ENCODE peak calls at places on chromosomes 1 and 21, in eight cellular contexts. S is IMR-90, J is erythroblast, L is esophagus muscularis mucosa, N is uterus, Y is heart left ventricle, U is A549, K is lower leg skin. F is an unnamed sample.

GRCh38 chr1:67524143-67525052 is 94.2 kb upstream of the SERBP1 start:
- DNase-seq in S (no peak), J (no peak), L (no peak), N (no peak), Y (no peak), U (no peak), K (peak), F (no peak)

GRCh38 chr1:236282159-236282716 is 480 bp upstream of the ERO1B start:
- DNase-seq in S (no peak), J (no peak), L (no peak), N (no peak), Y (no peak), U (no peak), K (peak), F (no peak)

GRCh38 chr1:61183471-61184034 is 101.2 kb downstream of the NFIA start:
- DNase-seq in S (peak), J (no peak), L (no peak), N (peak), Y (no peak), U (peak), K (no peak), F (peak)

GRCh38 chr1:214002060-214002459 is 14.3 kb downstream of the PROX1 start:
- DNase-seq in S (no peak), J (no peak), L (peak), N (no peak), Y (no peak), U (no peak), K (no peak), F (no peak)

GRCh38 chr21:36566606-36567005 is 86.7 kb upstream of the CLDN14 start:
- DNase-seq in S (no peak), J (no peak), L (no peak), N (no peak), Y (no peak), U (no peak), K (no peak), F (no peak)

GRCh38 chr1:37317870-37318431 is 156.4 kb upstream of the ZC3H12A start:
- DNase-seq in S (no peak), J (no peak), L (no peak), N (no peak), Y (no peak), U (no peak), K (no peak), F (no peak)

GRCh38 chr1:85580046-85580411 is 532 bp upstream of the CCN1 start:
- DNase-seq in S (peak), J (peak), L (peak), N (no peak), Y (no peak), U (peak), K (no peak), F (peak)

GRCh38 chr1:241551759-241552638 is 19.8 kb downstream of the KMO start:
- DNase-seq in S (peak), J (peak), L (no peak), N (no peak), Y (no peak), U (no peak), K (peak), F (peak)

GRCh38 chr1:33763406-33763805 is 100.5 kb upstream of the HMGB4 start:
- DNase-seq in S (peak), J (no peak), L (no peak), N (no peak), Y (no peak), U (no peak), K (no peak), F (peak)

GRCh38 chr1:109786107-109786470 is 22.4 kb upstream of the EPS8L3 start:
- DNase-seq in S (no peak), J (no peak), L (no peak), N (no peak), Y (no peak), U (no peak), K (no peak), F (peak)

GRCh38 chr1:169107673-169108160 is 1.2 kb downstream of the ATP1B1 start:
- DNase-seq in S (peak), J (peak), L (no peak), N (no peak), Y (no peak), U (peak), K (no peak), F (peak)

GRCh38 chr21:37257526-37257966 is 9.6 kb downstream of the VPS26C start:
- DNase-seq in S (peak), J (peak), L (peak), N (peak), Y (no peak), U (peak), K (no peak), F (no peak)

GRCh38 chr1:240737268-240737667 is 125.3 kb upstream of the GREM2 start:
- DNase-seq in S (peak), J (no peak), L (no peak), N (no peak), Y (no peak), U (no peak), K (no peak), F (no peak)

GRCh38 chr21:45517249-45518065 is 24.8 kb downstream of the SLC19A1 start:
- DNase-seq in S (no peak), J (no peak), L (no peak), N (no peak), Y (peak), U (no peak), K (no peak), F (no peak)

GRCh38 chr1:8239039-8239305 is 78.9 kb upstream of the SLC45A1 start:
- DNase-seq in S (peak), J (no peak), L (no peak), N (peak), Y (no peak), U (peak), K (peak), F (peak)

GRCh38 chr1:150621497-150622113 is 7.8 kb downstream of the ENSA start:
- DNase-seq in S (peak), J (peak), L (peak), N (peak), Y (no peak), U (peak), K (no peak), F (peak)

GRCh38 chr21:28636988-28637691 is 355.5 kb downstream of the LTN1 start:
- DNase-seq in S (peak), J (no peak), L (no peak), N (no peak), Y (no peak), U (peak), K (no peak), F (no peak)

GRCh38 chr1:55262822-55263221 is 47.7 kb upstream of the USP24 start:
- DNase-seq in S (peak), J (peak), L (no peak), N (no peak), Y (no peak), U (no peak), K (no peak), F (no peak)

GRCh38 chr21:26563977-26564503 is 9.0 kb downstream of the CYYR1 start:
- DNase-seq in S (no peak), J (no peak), L (no peak), N (no peak), Y (no peak), U (no peak), K (no peak), F (no peak)

GRCh38 chr1:67281246-67281645 is 26.4 kb upstream of the IL12RB2 start:
- DNase-seq in S (no peak), J (no peak), L (no peak), N (no peak), Y (no peak), U (no peak), K (no peak), F (no peak)

GRCh38 chr1:117215019-117215418 is 4.3 kb upstream of the VTCN1 start:
- DNase-seq in S (no peak), J (no peak), L (no peak), N (no peak), Y (no peak), U (no peak), K (no peak), F (no peak)

GRCh38 chr21:34319585-34319984 is 44.2 kb upstream of the KCNE2 start:
- DNase-seq in S (no peak), J (no peak), L (no peak), N (no peak), Y (no peak), U (no peak), K (no peak), F (no peak)

GRCh38 chr1:156050376-156050775 is 3.2 kb downstream of the UBQLN4 start:
- DNase-seq in S (no peak), J (no peak), L (no peak), N (no peak), Y (peak), U (no peak), K (no peak), F (peak)

GRCh38 chr1:64417828-64418227 is 52.1 kb upstream of the CACHD1 start:
- DNase-seq in S (no peak), J (no peak), L (no peak), N (no peak), Y (no peak), U (no peak), K (no peak), F (no peak)

GRCh38 chr1:109240158-109241152 is 8.9 kb upstream of the CELSR2 start:
- DNase-seq in S (peak), J (peak), L (peak), N (peak), Y (peak), U (no peak), K (peak), F (no peak)

GRCh38 chr1:227775841-227776240 is 39.6 kb upstream of the PRSS38 start:
- DNase-seq in S (no peak), J (no peak), L (no peak), N (no peak), Y (no peak), U (no peak), K (no peak), F (no peak)

GRCh38 chr1:157189096-157189495 is 50.9 kb upstream of the ETV3 start:
- DNase-seq in S (no peak), J (no peak), L (no peak), N (no peak), Y (no peak), U (no peak), K (no peak), F (no peak)

GRCh38 chr1:217919683-217920502 is 288.7 kb downstream of the SPATA17 start:
- DNase-seq in S (no peak), J (no peak), L (no peak), N (no peak), Y (no peak), U (no peak), K (no peak), F (no peak)

GRCh38 chr21:35149698-35150097 is 100.6 kb upstream of the RUNX1 start:
- DNase-seq in S (peak), J (no peak), L (no peak), N (no peak), Y (no peak), U (no peak), K (no peak), F (no peak)

GRCh38 chr1:116711061-116711582 is 43.1 kb upstream of the CD2 start:
- DNase-seq in S (no peak), J (peak), L (no peak), N (no peak), Y (no peak), U (no peak), K (no peak), F (no peak)

GRCh38 chr1:193614817-193615216 is 428.4 kb upstream of the B3GALT2 start:
- DNase-seq in S (peak), J (peak), L (no peak), N (no peak), Y (no peak), U (peak), K (no peak), F (no peak)

GRCh38 chr21:43786423-43787179 is 2.8 kb upstream of the RRP1 start:
- DNase-seq in S (no peak), J (peak), L (no peak), N (no peak), Y (no peak), U (no peak), K (no peak), F (no peak)

GRCh38 chr21:43787180-43787533 is 2.2 kb upstream of the RRP1 start:
- DNase-seq in S (no peak), J (no peak), L (no peak), N (no peak), Y (no peak), U (no peak), K (no peak), F (no peak)

GRCh38 chr21:43792406-43792805 is 3.0 kb downstream of the RRP1 start:
- DNase-seq in S (no peak), J (no peak), L (no peak), N (no peak), Y (no peak), U (no peak), K (no peak), F (no peak)

GRCh38 chr21:43790053-43790524 is 712 bp downstream of the RRP1 start:
- DNase-seq in S (no peak), J (peak), L (no peak), N (no peak), Y (no peak), U (no peak), K (no peak), F (no peak)

GRCh38 chr21:43789276-43790052 is at the start of gene RRP1:
- DNase-seq in S (peak), J (peak), L (peak), N (peak), Y (peak), U (peak), K (peak), F (peak)
- TF ChIP-seq POLR2A in S (peak), J (peak), L (no peak), N (peak), Y (no peak), U (peak), K (no peak), F (peak)

DNA sequence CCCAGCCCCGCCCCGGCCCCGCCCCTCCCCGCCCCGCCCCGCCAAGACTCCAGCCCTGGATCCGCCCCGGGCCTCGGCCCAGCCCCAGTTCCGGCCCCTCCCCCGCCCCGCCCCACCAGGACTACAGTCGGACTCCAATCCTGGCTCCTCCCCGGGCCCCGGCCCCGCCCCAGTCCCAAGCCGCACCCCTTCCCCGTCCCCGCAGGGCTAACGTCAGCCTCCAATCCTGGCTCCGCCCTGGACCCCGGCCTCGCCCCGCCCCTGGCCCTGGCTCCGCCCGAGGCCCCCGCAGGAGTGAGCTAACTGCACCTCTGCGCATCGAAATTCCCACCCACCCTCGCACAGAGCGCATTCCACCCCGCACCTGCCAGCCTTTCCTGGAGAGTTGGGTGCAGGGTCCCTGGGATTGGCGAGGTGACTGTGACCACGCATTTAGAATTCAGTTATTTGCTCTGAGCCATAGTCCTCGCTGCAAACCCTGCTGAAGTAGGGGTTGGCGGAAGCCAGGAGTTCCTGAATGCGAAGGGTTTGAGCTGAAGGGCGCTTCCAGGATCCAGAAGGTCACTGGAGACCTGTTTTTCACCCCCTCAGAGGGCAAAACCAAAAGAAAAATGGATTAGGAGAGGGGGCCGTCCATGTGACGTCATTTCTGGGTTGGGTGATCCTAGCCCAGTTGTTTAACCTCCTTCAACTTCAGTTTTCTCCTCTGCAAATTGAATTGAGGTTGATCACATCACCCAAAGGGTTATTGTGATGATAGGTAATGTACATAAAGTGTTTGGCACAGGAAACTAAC is 631 bp upstream of the IGSF8 start:
- DNase-seq in S (peak), J (peak), L (peak), N (peak), Y (peak), U (peak), K (peak), F (peak)
- TF ChIP-seq POLR2A in S (no peak), J (no peak), L (no peak), N (peak), Y (no peak), U (peak), K (no peak), F (peak)

DNA sequence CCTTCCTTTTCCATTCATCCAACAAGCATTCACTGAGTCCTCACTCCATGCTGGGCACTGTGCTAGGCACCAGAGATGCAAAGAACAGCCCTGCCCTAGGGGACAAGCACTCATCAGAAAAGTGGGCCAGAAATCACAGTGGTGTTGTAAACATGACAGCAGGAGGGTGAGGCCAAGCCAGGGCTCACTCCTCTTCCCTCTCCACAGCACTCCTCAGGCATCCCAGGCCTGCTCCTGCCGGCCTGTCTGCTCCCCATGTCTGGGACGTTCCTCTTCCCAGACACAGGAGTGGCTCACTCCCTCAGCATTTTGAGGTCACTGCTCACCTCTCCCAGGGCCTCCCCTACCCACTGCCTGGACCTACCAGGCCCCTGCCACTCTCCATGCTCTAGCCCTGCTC is 61.8 kb downstream of the KCND3 start:
- DNase-seq in S (no peak), J (no peak), L (no peak), N (no peak), Y (no peak), U (no peak), K (no peak), F (no peak)
- TF ChIP-seq POLR2A in S (no peak), J (no peak), L (no peak), N (no peak), Y (no peak), U (no peak), K (no peak), F (no peak)

GRCh38 chr1:16449065-16449464 is 8.5 kb downstream of the NECAP2 start:
- DNase-seq in S (no peak), J (no peak), L (no peak), N (no peak), Y (no peak), U (no peak), K (no peak), F (no peak)

GRCh38 chr1:16450863-16451481 is 10.4 kb downstream of the NECAP2 start:
- DNase-seq in S (no peak), J (no peak), L (no peak), N (no peak), Y (no peak), U (no peak), K (no peak), F (no peak)

GRCh38 chr1:16449666-16450065 is 9.1 kb downstream of the NECAP2 start:
- DNase-seq in S (no peak), J (no peak), L (no peak), N (no peak), Y (no peak), U (no peak), K (no peak), F (no peak)

GRCh38 chr1:16447641-16448040 is 7.1 kb downstream of the NECAP2 start:
- DNase-seq in S (no peak), J (no peak), L (no peak), N (no peak), Y (no peak), U (no peak), K (no peak), F (no peak)

DNA sequence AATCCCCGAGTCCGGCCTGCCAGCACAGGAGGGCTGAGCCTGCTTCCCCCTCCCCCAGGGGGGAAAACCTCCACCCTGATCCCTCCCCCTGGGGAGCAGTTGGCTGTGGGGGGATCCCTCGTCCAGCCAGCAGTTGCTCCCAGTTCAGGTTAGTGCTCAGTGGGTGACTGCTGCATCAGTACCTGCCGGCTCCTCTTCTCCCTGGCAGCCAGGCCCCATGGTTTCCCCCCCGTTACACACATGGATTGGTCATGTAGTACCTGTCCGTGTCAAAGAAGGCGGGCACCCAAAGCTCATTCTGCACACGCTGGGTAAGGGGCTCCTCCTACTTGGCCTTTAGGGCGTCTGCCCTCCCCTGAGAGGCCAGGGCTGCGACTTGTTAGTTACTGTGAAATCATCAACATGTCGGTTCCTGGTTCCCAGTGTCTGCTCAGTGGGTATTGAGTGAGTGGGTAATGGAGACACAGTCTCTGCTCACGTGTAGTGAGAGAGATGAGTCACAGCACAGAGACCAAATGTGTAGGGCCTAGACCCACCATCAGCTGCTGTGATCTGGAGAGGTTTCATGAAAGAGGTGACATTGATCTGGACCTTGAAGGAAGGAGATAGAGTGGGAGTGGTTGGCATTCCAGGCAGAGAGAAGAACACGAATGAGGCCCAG is 11.5 kb downstream of the NECAP2 start:
- DNase-seq in S (no peak), J (no peak), L (no peak), N (no peak), Y (no peak), U (no peak), K (no peak), F (no peak)
- TF ChIP-seq POLR2A in S (no peak), J (no peak), L (no peak), N (no peak), Y (no peak), U (no peak), K (no peak), F (no peak)

GRCh38 chr1:211606327-211606913 is 27.5 kb upstream of the SLC30A1 start:
- DNase-seq in S (no peak), J (no peak), L (no peak), N (no peak), Y (no peak), U (no peak), K (no peak), F (no peak)
- TF ChIP-seq POLR2A in S (no peak), J (no peak), L (no peak), N (no peak), Y (no peak), U (no peak), K (no peak), F (no peak)

F was measured in gastrocnemius medialis.